ENCODE peak calls at places on chromosomes 13 and 19, in seven cellular contexts. G is activated effector memory CD4-positive, alpha-beta T cell treated with anti-CD3 and anti-CD28 coated beads, Interleukin-2, amount 50 U/mL, for 16 hours; Y is fibroblast of villous mesenchyme; B is SW480; U is neural crest cell; Z is OCI-M1; Q is A172. O is an unnamed sample.

GRCh38 chr13:43132228-43132627 is 108.8 kb downstream of the DNAJC15 start:
- DNase-seq in G (no peak), Y (peak), B (peak), U (no peak), Z (peak), Q (peak), O (no peak)

GRCh38 chr19:16327911-16328823 is 3.5 kb downstream of the KLF2 start:
- DNase-seq in G (peak), Y (peak), B (no peak), U (no peak), Z (peak), Q (no peak), O (peak)

GRCh38 chr13:94416454-94417080 is 62.9 kb downstream of the DCT start:
- DNase-seq in G (no peak), Y (peak), B (peak), U (peak), Z (peak), Q (peak), O (no peak)

GRCh38 chr19:8075158-8076086 is 22.9 kb downstream of the CCL25 start:
- DNase-seq in G (no peak), Y (no peak), B (no peak), U (no peak), Z (no peak), Q (no peak), O (no peak)

GRCh38 chr19:45107621-45108170 is 14.7 kb downstream of the PPP1R37 start:
- DNase-seq in G (no peak), Y (no peak), B (no peak), U (no peak), Z (no peak), Q (no peak), O (no peak)

GRCh38 chr13:44710576-44710975 is 134.4 kb upstream of the TSC22D1 start:
- DNase-seq in G (no peak), Y (peak), B (peak), U (no peak), Z (no peak), Q (peak), O (no peak)

GRCh38 chr19:31515931-31516330 is 166.7 kb upstream of the TSHZ3 start:
- DNase-seq in G (no peak), Y (peak), B (no peak), U (no peak), Z (no peak), Q (no peak), O (no peak)

GRCh38 chr13:46575321-46575721 is 22.4 kb downstream of the LRCH1 start:
- DNase-seq in G (no peak), Y (peak), B (no peak), U (no peak), Z (peak), Q (no peak), O (no peak)

GRCh38 chr19:56367829-56368711 is 25.3 kb downstream of the ZNF582 start:
- DNase-seq in G (peak), Y (peak), B (no peak), U (peak), Z (peak), Q (no peak), O (peak)

GRCh38 chr13:50156140-50156539 is 140.9 kb downstream of the KCNRG start:
- DNase-seq in G (no peak), Y (peak), B (no peak), U (no peak), Z (peak), Q (peak), O (no peak)

GRCh38 chr13:80362488-80362887 is 21.6 kb upstream of the SPRY2 start:
- DNase-seq in G (no peak), Y (no peak), B (no peak), U (no peak), Z (no peak), Q (no peak), O (no peak)

GRCh38 chr19:33678796-33679195 is 57.0 kb downstream of the CHST8 start:
- DNase-seq in G (peak), Y (no peak), B (no peak), U (no peak), Z (no peak), Q (no peak), O (no peak)

GRCh38 chr19:48836089-48837017 is at the start of gene HSD17B14:
- DNase-seq in G (no peak), Y (peak), B (no peak), U (peak), Z (peak), Q (peak), O (peak)

GRCh38 chr13:110331362-110331761 is 24.3 kb downstream of the COL4A2 start:
- DNase-seq in G (no peak), Y (peak), B (no peak), U (no peak), Z (no peak), Q (no peak), O (no peak)

O was measured in ureter.